ENCODE peak calls at places on chromosomes 11 and 22, in six cellular contexts. A is tibial nerve, V is fibroblast of lung, E is HFF-Myc, U is AG04450, N is tibial artery. B is an unnamed sample.

GRCh38 chr11:66015094-66015881 is 3.5 kb downstream of the CST6 start:
- DNase-seq in A (no peak), V (peak), E (no peak), U (no peak), N (peak), B (no peak)

GRCh38 chr11:120597250-120597649 is 85.7 kb downstream of the GRIK4 start:
- DNase-seq in A (no peak), V (no peak), E (no peak), U (no peak), N (no peak), B (no peak)

GRCh38 chr11:120500414-120500936 is 11.1 kb upstream of the GRIK4 start:
- DNase-seq in A (peak), V (peak), E (no peak), U (no peak), N (peak), B (peak)

GRCh38 chr11:57793711-57794110 is 32.1 kb downstream of the CTNND1 start:
- DNase-seq in A (no peak), V (no peak), E (no peak), U (no peak), N (no peak), B (no peak)

GRCh38 chr11:126647735-126648134 is 292.2 kb downstream of the ST3GAL4 start:
- DNase-seq in A (no peak), V (peak), E (peak), U (peak), N (no peak), B (peak)

GRCh38 chr11:31815743-31816466 is 4.8 kb upstream of the PAX6 start:
- DNase-seq in A (peak), V (no peak), E (no peak), U (no peak), N (no peak), B (no peak)

GRCh38 chr11:2466069-2466801 is 21.4 kb downstream of the KCNQ1 start:
- DNase-seq in A (no peak), V (no peak), E (no peak), U (no peak), N (no peak), B (no peak)

GRCh38 chr11:89625171-89625570 is 84.9 kb upstream of the TRIM77 start:
- DNase-seq in A (no peak), V (no peak), E (no peak), U (no peak), N (no peak), B (no peak)

GRCh38 chr11:76074178-76075112 is 131.9 kb downstream of the WNT11 start:
- DNase-seq in A (no peak), V (no peak), E (no peak), U (no peak), N (no peak), B (peak)

GRCh38 chr22:40156001-40156516 is 21.7 kb upstream of the TNRC6B start:
- DNase-seq in A (no peak), V (peak), E (no peak), U (no peak), N (no peak), B (no peak)

GRCh38 chr11:65135633-65136145 is 1.4 kb upstream of the SYVN1 start:
- DNase-seq in A (no peak), V (no peak), E (no peak), U (no peak), N (no peak), B (no peak)

GRCh38 chr22:42432020-42432596 is at the start of gene NFAM1:
- DNase-seq in A (no peak), V (no peak), E (no peak), U (no peak), N (peak), B (no peak)

GRCh38 chr22:25068701-25069100 is 116.2 kb downstream of the KIAA1671 start:
- DNase-seq in A (no peak), V (no peak), E (no peak), U (no peak), N (no peak), B (no peak)

GRCh38 chr11:36953986-36954385 is 355.9 kb upstream of the RAG2 start:
- DNase-seq in A (no peak), V (peak), E (no peak), U (no peak), N (no peak), B (no peak)

GRCh38 chr22:45029501-45029900 is 19.7 kb upstream of the PHF21B start:
- DNase-seq in A (no peak), V (no peak), E (no peak), U (no peak), N (no peak), B (no peak)

GRCh38 chr11:122099345-122100045 is 16.5 kb downstream of the BLID start:
- DNase-seq in A (no peak), V (peak), E (no peak), U (no peak), N (no peak), B (no peak)

GRCh38 chr11:62847767-62848314 is 8.5 kb upstream of the WDR74 start:
- DNase-seq in A (no peak), V (no peak), E (no peak), U (no peak), N (no peak), B (no peak)

GRCh38 chr11:66333220-66333877 is 2.9 kb downstream of the RIN1 start:
- DNase-seq in A (no peak), V (no peak), E (no peak), U (no peak), N (peak), B (no peak)

GRCh38 chr22:31049815-31050420 is 31.2 kb upstream of the SMTN start:
- DNase-seq in A (no peak), V (no peak), E (no peak), U (no peak), N (no peak), B (no peak)

GRCh38 chr22:37288521-37288920 is 6.2 kb downstream of the CYTH4 start:
- DNase-seq in A (no peak), V (no peak), E (no peak), U (no peak), N (no peak), B (no peak)
- TF ChIP-seq CTCF in A (no peak), V (no peak), E (no peak), U (no peak), N (no peak), B (no peak)

GRCh38 chr11:27352781-27353180 is 10.2 kb downstream of the CCDC34 start:
- DNase-seq in A (no peak), V (no peak), E (no peak), U (no peak), N (no peak), B (no peak)

GRCh38 chr11:27347361-27347760 is 15.7 kb downstream of the CCDC34 start:
- DNase-seq in A (no peak), V (no peak), E (no peak), U (no peak), N (no peak), B (no peak)

GRCh38 chr11:27349919-27350318 is 13.1 kb downstream of the CCDC34 start:
- DNase-seq in A (no peak), V (no peak), E (no peak), U (no peak), N (no peak), B (no peak)

GRCh38 chr11:27347949-27348879 is 14.8 kb downstream of the CCDC34 start:
- DNase-seq in A (no peak), V (no peak), E (no peak), U (no peak), N (no peak), B (no peak)

DNA sequence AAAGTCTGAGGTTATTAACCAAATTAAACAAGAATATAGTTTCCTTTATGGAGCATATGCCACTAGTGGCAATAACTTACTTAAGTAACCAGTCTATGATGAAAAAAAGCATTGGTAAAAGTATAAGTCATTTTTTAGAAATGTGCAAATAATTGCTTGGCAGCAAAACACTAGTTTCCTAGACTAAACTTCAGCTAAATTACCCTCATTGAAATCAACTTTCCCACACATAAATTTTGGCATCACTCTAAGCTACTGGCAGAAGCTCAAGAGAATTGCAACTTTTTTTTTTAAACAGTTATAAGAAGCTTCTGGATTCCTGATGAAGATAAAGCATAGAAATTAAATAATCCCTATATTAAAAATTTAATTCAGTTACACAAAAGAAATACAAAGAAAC is 12.5 kb downstream of the CCDC34 start:
- DNase-seq in A (no peak), V (peak), E (no peak), U (no peak), N (no peak), B (no peak)
- H3K4me3 ChIP-seq in A (no peak), V (no peak), E (no peak), U (no peak), N (no peak), B (no peak)

GRCh38 chr11:38818720-38819119 is 2220.7 kb upstream of the RAG2 start:
- DNase-seq in A (no peak), V (no peak), E (no peak), U (no peak), N (no peak), B (no peak)

GRCh38 chr11:38819986-38820385 is 2221.9 kb upstream of the RAG2 start:
- DNase-seq in A (no peak), V (no peak), E (no peak), U (no peak), N (no peak), B (no peak)

GRCh38 chr11:38824573-38824972 is 2226.5 kb upstream of the RAG2 start:
- DNase-seq in A (no peak), V (peak), E (no peak), U (no peak), N (no peak), B (no peak)
- TF ChIP-seq CTCF in A (no peak), V (no peak), E (peak), U (peak), N (no peak), B (no peak)

GRCh38 chr11:8688414-8689362 is 6.1 kb downstream of the RPL27A start:
- DNase-seq in A (peak), V (peak), E (peak), U (peak), N (peak), B (peak)

GRCh38 chr11:8692417-8692816 is 9.8 kb downstream of the RPL27A start:
- DNase-seq in A (no peak), V (no peak), E (no peak), U (no peak), N (no peak), B (no peak)

GRCh38 chr11:8690374-8691342 is 8.1 kb downstream of the RPL27A start:
- DNase-seq in A (no peak), V (no peak), E (no peak), U (no peak), N (no peak), B (no peak)

GRCh38 chr11:8691601-8692000 is 9.0 kb downstream of the RPL27A start:
- DNase-seq in A (no peak), V (no peak), E (no peak), U (no peak), N (no peak), B (no peak)

GRCh38 chr11:8689726-8690255 is 7.2 kb downstream of the RPL27A start:
- DNase-seq in A (no peak), V (no peak), E (no peak), U (no peak), N (no peak), B (no peak)
- H3K4me3 ChIP-seq in A (no peak), V (peak), E (peak), U (no peak), N (no peak), B (no peak)

DNA sequence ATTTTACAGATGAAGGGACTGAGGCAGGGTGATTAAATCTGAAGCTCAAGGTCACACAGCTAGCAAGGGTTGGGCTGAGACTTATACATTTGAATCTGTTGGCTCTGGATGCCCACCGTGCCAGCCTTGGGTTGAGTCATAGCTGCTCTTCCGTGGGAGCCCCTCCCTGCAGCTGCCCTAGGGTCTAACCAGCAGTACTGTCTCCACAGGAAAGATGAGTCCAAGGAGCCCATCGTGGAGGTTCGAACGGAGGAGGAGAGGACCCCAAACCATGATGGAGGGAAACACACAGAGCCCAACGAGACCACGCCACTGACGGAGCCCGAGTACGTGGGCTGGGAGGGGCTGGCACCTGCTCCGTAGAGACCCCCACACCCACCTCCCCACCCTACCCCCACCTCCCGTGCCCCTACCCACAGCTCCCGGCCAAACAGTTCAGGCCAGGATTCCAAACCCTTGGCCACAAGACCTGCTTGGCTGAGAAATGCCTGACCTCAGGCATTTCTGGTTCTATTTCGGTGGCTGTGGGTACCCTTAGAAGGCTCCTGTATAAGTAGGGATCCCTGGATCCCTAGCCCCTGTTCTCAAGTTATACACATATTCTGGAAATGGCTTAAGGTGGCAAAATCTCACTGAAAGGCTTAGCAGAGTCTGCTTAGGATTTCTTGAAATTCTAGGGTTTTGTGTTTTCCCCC is 42.7 kb upstream of the TTC12 start:
- DNase-seq in A (no peak), V (no peak), E (no peak), U (no peak), N (no peak), B (no peak)
- TF ChIP-seq CTCF in A (no peak), V (no peak), E (no peak), U (no peak), N (no peak), B (no peak)

GRCh38 chr11:693415-693831 is 1.6 kb downstream of the DEAF1 start:
- DNase-seq in A (no peak), V (peak), E (no peak), U (no peak), N (no peak), B (no peak)

GRCh38 chr11:694563-695331 is at the start of gene DEAF1:
- DNase-seq in A (peak), V (peak), E (peak), U (peak), N (peak), B (peak)

GRCh38 chr11:695332-695605 is 247 bp upstream of the DEAF1 start:
- DNase-seq in A (no peak), V (no peak), E (no peak), U (no peak), N (no peak), B (no peak)

GRCh38 chr11:692824-693414 is 2.1 kb downstream of the DEAF1 start:
- DNase-seq in A (no peak), V (peak), E (no peak), U (no peak), N (no peak), B (no peak)

DNA sequence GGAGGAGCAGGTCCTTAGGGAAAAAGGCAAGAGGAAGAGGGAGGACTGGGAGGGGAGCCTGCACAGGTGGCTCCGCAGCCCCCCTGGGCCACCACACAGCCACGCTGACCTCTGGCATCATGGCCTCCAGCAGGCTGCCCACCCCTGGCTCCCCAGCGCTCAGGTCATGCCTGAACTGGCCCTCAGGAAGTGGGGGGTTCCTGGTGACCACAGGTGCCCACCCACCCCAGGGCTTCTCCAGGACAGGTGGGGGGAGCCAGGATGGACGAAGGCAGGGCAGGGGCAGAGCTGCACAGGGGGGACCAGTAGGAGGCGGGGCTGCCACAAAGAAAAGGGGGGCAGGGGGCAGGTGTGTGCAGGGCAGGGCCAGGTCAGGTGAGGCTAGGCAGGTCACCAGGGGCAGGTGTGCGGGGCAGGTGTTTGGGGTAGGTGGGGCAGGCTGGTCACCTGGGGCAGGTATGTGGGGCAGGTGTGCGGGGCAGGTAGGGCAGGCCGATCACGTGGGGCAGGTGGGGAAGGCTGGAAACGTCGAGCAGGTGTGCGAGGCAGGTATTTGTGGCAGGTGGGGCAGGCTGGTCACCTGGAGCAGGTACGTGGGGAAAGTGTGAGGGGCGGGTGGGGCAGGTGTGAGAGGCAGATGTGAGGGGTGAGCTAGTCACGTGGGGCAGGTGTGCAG is 997 bp downstream of the DEAF1 start:
- DNase-seq in A (no peak), V (no peak), E (no peak), U (no peak), N (no peak), B (no peak)
- H3K4me3 ChIP-seq in A (peak), V (peak), E (peak), U (peak), N (peak), B (peak)

B was measured in AG09309.